ENCODE peak calls at places on chromosomes 2 and 18, in eight cellular contexts. E is H54, R is spleen, N is esophagus squamous epithelium, V is sigmoid colon, U is A549, I is HCT116, W is right lobe of liver. M is an unnamed sample.

GRCh38 chr2:159738509-159739390 is 26.4 kb downstream of the MARCHF7 start:
- DNase-seq in E (no peak), R (no peak), N (no peak), V (no peak), U (peak), I (no peak), W (no peak), M (no peak)

GRCh38 chr2:1744446-1745170 is at the start of gene PXDN:
- DNase-seq in E (no peak), R (peak), N (no peak), V (peak), U (no peak), I (no peak), W (no peak), M (no peak)

GRCh38 chr2:95016616-95017307 is 8.7 kb upstream of the MAL start:
- DNase-seq in E (no peak), R (no peak), N (no peak), V (no peak), U (no peak), I (no peak), W (no peak), M (no peak)

GRCh38 chr2:1750935-1751767 is 6.8 kb upstream of the PXDN start:
- DNase-seq in E (peak), R (peak), N (no peak), V (peak), U (peak), I (peak), W (no peak), M (no peak)

GRCh38 chr2:70994055-70994444 is 623 bp downstream of the TEX261 start:
- DNase-seq in E (no peak), R (peak), N (no peak), V (no peak), U (no peak), I (no peak), W (no peak), M (no peak)

GRCh38 chr18:3458952-3459853 is 9.2 kb downstream of the TGIF1 start:
- DNase-seq in E (no peak), R (no peak), N (no peak), V (no peak), U (peak), I (no peak), W (no peak), M (no peak)

GRCh38 chr2:127857494-127857818 is 499 bp downstream of the POLR2D start:
- DNase-seq in E (no peak), R (no peak), N (no peak), V (no peak), U (peak), I (no peak), W (no peak), M (peak)

GRCh38 chr18:23528580-23529472 is 25.5 kb downstream of the RMC1 start:
- DNase-seq in E (no peak), R (no peak), N (no peak), V (peak), U (no peak), I (no peak), W (no peak), M (no peak)

GRCh38 chr2:107374261-107374660 is 452.4 kb upstream of the RGPD4 start:
- DNase-seq in E (no peak), R (no peak), N (no peak), V (no peak), U (no peak), I (no peak), W (no peak), M (no peak)

GRCh38 chr2:49240608-49241007 is 86.3 kb upstream of the FSHR start:
- DNase-seq in E (peak), R (no peak), N (no peak), V (no peak), U (peak), I (no peak), W (no peak), M (no peak)

GRCh38 chr2:146940016-146940685 is 904.7 kb upstream of the ACVR2A start:
- DNase-seq in E (no peak), R (no peak), N (no peak), V (no peak), U (no peak), I (no peak), W (no peak), M (no peak)

GRCh38 chr2:164913640-164914346 is 41.5 kb downstream of the SLC38A11 start:
- DNase-seq in E (no peak), R (no peak), N (no peak), V (no peak), U (peak), I (no peak), W (no peak), M (no peak)

GRCh38 chr18:48929212-48929612 is 21.6 kb downstream of the SMAD7 start:
- DNase-seq in E (no peak), R (no peak), N (no peak), V (no peak), U (no peak), I (no peak), W (no peak), M (no peak)

GRCh38 chr2:159125858-159126257 is 157.4 kb downstream of the TANC1 start:
- DNase-seq in E (no peak), R (no peak), N (no peak), V (no peak), U (no peak), I (no peak), W (no peak), M (no peak)

GRCh38 chr2:187655001-187655400 is 100.8 kb upstream of the TFPI start:
- DNase-seq in E (no peak), R (no peak), N (no peak), V (no peak), U (no peak), I (no peak), W (no peak), M (no peak)

GRCh38 chr2:26727641-26728561 is 35.4 kb downstream of the KCNK3 start:
- DNase-seq in E (no peak), R (no peak), N (no peak), V (no peak), U (no peak), I (no peak), W (no peak), M (no peak)

GRCh38 chr2:159131882-159132281 is 154.6 kb downstream of the WDSUB1 start:
- DNase-seq in E (peak), R (no peak), N (no peak), V (no peak), U (peak), I (peak), W (no peak), M (no peak)

GRCh38 chr2:47344890-47345583 is 57.9 kb upstream of the MSH2 start:
- DNase-seq in E (peak), R (peak), N (no peak), V (peak), U (peak), I (peak), W (peak), M (no peak)

GRCh38 chr2:146997945-146998344 is 846.9 kb upstream of the ACVR2A start:
- DNase-seq in E (no peak), R (no peak), N (no peak), V (no peak), U (no peak), I (no peak), W (no peak), M (no peak)

GRCh38 chr2:66547887-66548286 is 113.0 kb downstream of the MEIS1 start:
- DNase-seq in E (no peak), R (no peak), N (no peak), V (no peak), U (no peak), I (no peak), W (no peak), M (no peak)

GRCh38 chr18:24277516-24277915 is 120.1 kb downstream of the OSBPL1A start:
- DNase-seq in E (no peak), R (no peak), N (no peak), V (no peak), U (no peak), I (no peak), W (no peak), M (no peak)

GRCh38 chr2:37627715-37628114 is 43.7 kb downstream of the CDC42EP3 start:
- DNase-seq in E (no peak), R (no peak), N (no peak), V (no peak), U (no peak), I (no peak), W (no peak), M (no peak)

GRCh38 chr2:223488814-223489213 is 113.3 kb downstream of the SCG2 start:
- DNase-seq in E (no peak), R (no peak), N (no peak), V (no peak), U (peak), I (no peak), W (no peak), M (no peak)

GRCh38 chr2:135563793-135564192 is 32.5 kb downstream of the R3HDM1 start:
- DNase-seq in E (no peak), R (no peak), N (no peak), V (no peak), U (peak), I (no peak), W (no peak), M (no peak)

GRCh38 chr2:203453858-203454451 is 81.1 kb downstream of the RAPH1 start:
- DNase-seq in E (peak), R (no peak), N (no peak), V (no peak), U (peak), I (peak), W (no peak), M (no peak)

GRCh38 chr2:64640153-64641044 is 13.3 kb downstream of the SERTAD2 start:
- DNase-seq in E (no peak), R (no peak), N (no peak), V (no peak), U (no peak), I (no peak), W (no peak), M (no peak)

GRCh38 chr2:8681786-8682692 is at the start of gene ID2:
- DNase-seq in E (peak), R (peak), N (peak), V (peak), U (peak), I (peak), W (peak), M (peak)

GRCh38 chr2:8684421-8684884 is 2.6 kb downstream of the ID2 start:
- DNase-seq in E (no peak), R (no peak), N (no peak), V (no peak), U (peak), I (peak), W (no peak), M (no peak)

GRCh38 chr2:8680931-8681760 is 710 bp upstream of the ID2 start:
- DNase-seq in E (no peak), R (peak), N (no peak), V (peak), U (peak), I (peak), W (peak), M (no peak)

GRCh38 chr2:8684885-8685696 is 3.2 kb downstream of the ID2 start:
- DNase-seq in E (no peak), R (peak), N (no peak), V (peak), U (peak), I (peak), W (peak), M (no peak)

DNA sequence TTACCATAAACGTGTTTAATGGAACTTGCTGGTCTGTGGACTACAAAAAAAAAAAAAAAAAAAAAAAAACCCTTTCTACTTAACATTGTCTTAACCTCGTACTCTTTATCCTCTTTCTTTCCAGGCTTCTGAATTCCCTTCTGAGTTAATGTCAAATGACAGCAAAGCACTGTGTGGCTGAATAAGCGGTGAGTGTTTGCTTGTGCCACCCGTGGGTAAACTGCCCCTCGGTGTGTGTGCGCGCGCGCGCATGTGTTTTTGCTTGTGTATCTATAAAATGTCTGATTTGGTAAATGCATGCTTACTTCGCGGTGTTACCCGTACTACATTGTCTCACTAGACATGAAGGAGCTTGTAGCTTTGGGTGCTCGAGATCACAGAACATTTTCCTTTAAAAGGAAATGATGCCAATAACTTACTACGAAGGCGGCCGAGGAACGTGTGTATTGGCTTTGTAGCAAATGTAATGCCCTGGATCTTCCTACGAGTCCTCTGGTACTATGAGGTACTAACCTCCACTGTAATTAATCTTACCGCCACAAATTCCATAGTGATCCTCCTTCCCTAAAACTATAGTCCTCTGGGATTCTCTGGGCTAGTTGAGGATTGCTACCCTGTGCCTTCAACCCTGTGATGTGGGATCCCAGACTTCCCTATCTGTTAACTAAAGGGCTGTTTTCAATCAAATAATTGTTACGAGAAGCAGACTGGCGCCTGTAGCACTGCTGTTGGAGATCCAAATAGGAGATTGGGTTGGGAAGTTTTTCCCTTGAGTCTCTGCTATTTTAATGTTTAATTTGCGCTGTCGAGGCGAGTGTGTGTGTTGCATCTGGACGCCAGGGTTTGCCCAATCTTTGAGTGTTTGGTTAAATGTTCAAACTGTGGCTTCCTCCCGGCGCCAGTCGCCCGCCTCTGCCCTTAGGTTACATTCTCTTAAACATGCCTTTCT is 1.1 kb downstream of the ID2 start:
- DNase-seq in E (no peak), R (peak), N (no peak), V (peak), U (peak), I (peak), W (peak), M (no peak)
- TF ChIP-seq POLR2A in E (no peak), R (no peak), N (no peak), V (no peak), U (no peak), I (no peak), W (peak), M (no peak)

GRCh38 chr2:36356990-36357505 is 1.5 kb downstream of the CRIM1 start:
- DNase-seq in E (no peak), R (no peak), N (no peak), V (peak), U (no peak), I (no peak), W (no peak), M (no peak)
- TF ChIP-seq POLR2A in E (no peak), R (no peak), N (no peak), V (no peak), U (no peak), I (no peak), W (no peak), M (no peak)

GRCh38 chr2:232988444-232988843 is 24.6 kb downstream of the NGEF start:
- DNase-seq in E (peak), R (peak), N (no peak), V (no peak), U (peak), I (peak), W (no peak), M (no peak)
- TF ChIP-seq POLR2A in E (no peak), R (no peak), N (no peak), V (no peak), U (no peak), I (no peak), W (no peak), M (no peak)

GRCh38 chr2:56892381-56892780 is 708.6 kb downstream of the CCDC85A start:
- DNase-seq in E (no peak), R (no peak), N (no peak), V (no peak), U (no peak), I (no peak), W (no peak), M (no peak)
- TF ChIP-seq POLR2A in E (no peak), R (no peak), N (no peak), V (no peak), U (no peak), I (no peak), W (no peak), M (no peak)

GRCh38 chr2:195612515-195613495 is 44.2 kb upstream of the SLC39A10 start:
- DNase-seq in E (peak), R (no peak), N (no peak), V (no peak), U (peak), I (no peak), W (no peak), M (no peak)
- TF ChIP-seq POLR2A in E (no peak), R (no peak), N (no peak), V (no peak), U (no peak), I (no peak), W (no peak), M (no peak)

GRCh38 chr2:239121600-239122012 is 273.7 kb downstream of the TWIST2 start:
- DNase-seq in E (no peak), R (no peak), N (no peak), V (peak), U (no peak), I (no peak), W (no peak), M (no peak)
- TF ChIP-seq POLR2A in E (no peak), R (no peak), N (no peak), V (no peak), U (no peak), I (no peak), W (no peak), M (no peak)

DNA sequence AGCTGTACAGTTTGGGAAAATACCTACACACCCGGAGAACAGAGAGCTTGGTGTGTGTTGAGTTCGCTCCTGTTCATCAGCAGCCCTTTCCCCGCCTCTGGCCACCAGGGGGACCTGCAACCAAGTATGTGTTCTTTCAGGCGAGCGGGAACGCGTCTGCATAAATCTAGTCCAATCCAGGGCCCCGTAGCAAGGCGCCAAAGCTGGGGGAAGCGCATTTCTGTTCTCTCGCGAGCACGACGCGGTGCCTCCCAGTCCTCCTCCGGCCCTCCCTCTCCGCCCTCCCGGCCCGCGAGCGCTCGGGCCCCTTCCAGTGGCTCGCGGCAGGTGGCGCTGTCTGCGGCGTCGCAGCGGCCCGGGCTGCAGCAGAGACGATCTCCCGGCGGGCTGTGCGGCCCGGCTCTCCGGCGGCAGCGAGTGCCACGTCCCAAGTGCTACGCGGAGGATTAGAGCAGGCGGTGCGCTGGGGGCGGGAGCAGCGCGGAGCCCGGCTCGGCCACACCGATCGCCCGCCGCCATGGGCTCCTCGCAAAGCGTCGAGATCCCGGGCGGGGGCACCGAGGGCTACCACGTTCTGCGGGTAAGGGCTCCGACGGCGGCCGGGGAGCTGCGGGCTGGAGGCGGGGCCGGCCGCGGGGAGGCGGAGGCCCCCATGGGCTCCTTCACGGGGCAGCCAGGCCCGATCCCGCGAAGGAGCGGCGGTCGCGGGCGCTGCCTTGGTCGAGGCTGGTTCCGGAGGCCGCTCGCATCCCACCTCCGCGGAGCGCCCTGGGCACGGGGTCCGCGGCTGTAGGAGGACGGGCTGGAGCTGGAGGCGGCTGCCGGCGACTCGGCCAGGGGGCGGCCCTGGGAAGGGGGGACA is at the start of gene GORASP2:
- DNase-seq in E (peak), R (peak), N (peak), V (peak), U (peak), I (peak), W (peak), M (peak)
- TF ChIP-seq POLR2A in E (peak), R (peak), N (no peak), V (peak), U (peak), I (peak), W (peak), M (peak)